ENCODE peak calls at places on chromosome 7, in seven cellular contexts. R, M, C, U, D, S and B are unnamed samples. For H3K4me1, the result is how much of the 10 kb centered on the place peaks cover.

GRCh38 chr7:91940171-91940570 is 491 bp upstream of the AKAP9 start:
- DNase-seq in R (no peak), M (no peak), C (no peak), U (peak), D (peak), S (peak), B (no peak)

GRCh38 chr7:49397750-49398149 is 375.7 kb upstream of the VWC2 start:
- DNase-seq in R (no peak), M (no peak), C (no peak), U (no peak), D (no peak), S (no peak), B (no peak)

GRCh38 chr7:232571-233455 is 40.4 kb downstream of the FAM20C start:
- DNase-seq in R (no peak), M (peak), C (no peak), U (no peak), D (no peak), S (no peak), B (peak)

GRCh38 chr7:85664341-85664740 is 477.5 kb upstream of the SEMA3D start:
- DNase-seq in R (no peak), M (no peak), C (no peak), U (no peak), D (no peak), S (no peak), B (no peak)

GRCh38 chr7:66748791-66749190 is 8.3 kb downstream of the RABGEF1 start:
- DNase-seq in R (no peak), M (no peak), C (no peak), U (peak), D (peak), S (no peak), B (peak)

GRCh38 chr7:131355917-131356777 is 28.5 kb downstream of the MKLN1 start:
- DNase-seq in R (no peak), M (no peak), C (no peak), U (peak), D (no peak), S (no peak), B (no peak)

GRCh38 chr7:74256446-74257408 is 2.5 kb upstream of the RFC2 start:
- DNase-seq in R (no peak), M (peak), C (no peak), U (peak), D (peak), S (no peak), B (no peak)

GRCh38 chr7:150927954-150928340 is 50.2 kb downstream of the KCNH2 start:
- DNase-seq in R (peak), M (peak), C (no peak), U (no peak), D (no peak), S (no peak), B (no peak)

GRCh38 chr7:39413866-39414668 is 152.1 kb upstream of the YAE1 start:
- DNase-seq in R (peak), M (peak), C (no peak), U (no peak), D (peak), S (peak), B (no peak)

GRCh38 chr7:88637795-88638194 is 121.7 kb upstream of the ZNF804B start:
- DNase-seq in R (no peak), M (no peak), C (no peak), U (no peak), D (no peak), S (no peak), B (no peak)

GRCh38 chr7:99624487-99624886 is 7.7 kb downstream of the ZSCAN25 start:
- DNase-seq in R (no peak), M (no peak), C (no peak), U (no peak), D (no peak), S (no peak), B (no peak)

GRCh38 chr7:132609906-132610520 is 33.7 kb upstream of the PLXNA4 start:
- DNase-seq in R (no peak), M (no peak), C (no peak), U (no peak), D (no peak), S (no peak), B (no peak)

GRCh38 chr7:116171094-116171493 is 39.2 kb upstream of the TES start:
- DNase-seq in R (no peak), M (no peak), C (no peak), U (no peak), D (no peak), S (no peak), B (no peak)

GRCh38 chr7:156903232-156903909 is 10.4 kb upstream of the LMBR1 start:
- DNase-seq in R (peak), M (peak), C (no peak), U (peak), D (peak), S (no peak), B (peak)

GRCh38 chr7:140230862-140231778 is 54.3 kb upstream of the KDM7A start:
- DNase-seq in R (peak), M (peak), C (peak), U (no peak), D (peak), S (peak), B (no peak)

GRCh38 chr7:16881809-16882208 is at the start of gene AGR3:
- DNase-seq in R (no peak), M (no peak), C (no peak), U (no peak), D (no peak), S (no peak), B (no peak)

GRCh38 chr7:124459101-124460052 is 306.2 kb downstream of the GPR37 start:
- DNase-seq in R (no peak), M (peak), C (no peak), U (no peak), D (no peak), S (no peak), B (no peak)

GRCh38 chr7:155228459-155228845 is 69.2 kb upstream of the INSIG1 start:
- DNase-seq in R (no peak), M (peak), C (no peak), U (no peak), D (no peak), S (no peak), B (no peak)

GRCh38 chr7:142798451-142799438 is 28.0 kb downstream of the PRSS2 start:
- DNase-seq in R (no peak), M (no peak), C (no peak), U (no peak), D (peak), S (peak), B (no peak)

GRCh38 chr7:116542618-116543017 is 17.8 kb downstream of the CAV1 start:
- DNase-seq in R (no peak), M (peak), C (no peak), U (no peak), D (no peak), S (no peak), B (no peak)

GRCh38 chr7:155002411-155003214 is at the start of gene PAXIP1:
- DNase-seq in R (no peak), M (peak), C (no peak), U (no peak), D (peak), S (peak), B (no peak)

GRCh38 chr7:28055161-28055544 is 125.4 kb downstream of the JAZF1 start:
- DNase-seq in R (no peak), M (peak), C (no peak), U (no peak), D (no peak), S (no peak), B (no peak)

GRCh38 chr7:69367785-69368184 is 230.5 kb upstream of the AUTS2 start:
- DNase-seq in R (no peak), M (no peak), C (no peak), U (no peak), D (no peak), S (no peak), B (no peak)

GRCh38 chr7:41232086-41232485 is 470.8 kb downstream of the INHBA start:
- DNase-seq in R (no peak), M (peak), C (no peak), U (no peak), D (no peak), S (no peak), B (no peak)

DNA sequence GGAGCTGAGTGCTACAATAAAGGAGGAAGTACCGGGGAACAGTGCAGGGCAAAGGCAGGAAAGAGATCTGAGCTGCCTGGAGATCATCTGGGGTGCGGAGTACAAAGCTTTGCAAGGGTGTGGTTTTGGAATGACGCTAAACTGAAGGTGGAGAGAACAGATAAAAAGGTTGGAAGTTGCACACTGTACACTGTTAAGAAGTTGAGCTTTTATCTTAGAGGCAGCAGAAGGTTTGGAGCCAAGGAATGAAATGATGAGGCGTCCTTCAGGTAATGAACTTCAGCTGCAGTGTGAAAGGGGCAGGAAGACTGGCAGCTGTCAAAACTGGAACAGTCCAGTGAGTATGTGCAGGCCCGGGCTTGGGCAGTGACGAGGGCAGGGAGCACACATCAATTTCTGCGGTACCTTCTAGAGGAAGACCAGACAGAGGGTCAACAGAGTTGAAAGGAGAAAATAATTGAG is 7.2 kb upstream of the ANKRD61 start:
- DNase-seq in R (no peak), M (no peak), C (no peak), U (no peak), D (no peak), S (no peak), B (no peak)
- TF ChIP-seq POLR2A in R (no peak), M (no peak), C (no peak), U (no peak), D (no peak), S (no peak), B (no peak)

GRCh38 chr7:21912931-21913780 is 32.5 kb downstream of the CDCA7L start:
- DNase-seq in R (no peak), M (no peak), C (no peak), U (no peak), D (no peak), S (no peak), B (no peak)

GRCh38 chr7:21911341-21911875 is 34.3 kb downstream of the CDCA7L start:
- DNase-seq in R (no peak), M (peak), C (no peak), U (no peak), D (no peak), S (no peak), B (no peak)

GRCh38 chr7:21908746-21909145 is 37.0 kb downstream of the CDCA7L start:
- DNase-seq in R (no peak), M (no peak), C (no peak), U (no peak), D (no peak), S (no peak), B (no peak)

GRCh38 chr7:21912305-21912704 is 33.4 kb downstream of the CDCA7L start:
- DNase-seq in R (no peak), M (peak), C (no peak), U (no peak), D (peak), S (no peak), B (peak)

GRCh38 chr7:21910253-21910652 is 35.4 kb downstream of the CDCA7L start:
- DNase-seq in R (no peak), M (no peak), C (no peak), U (no peak), D (peak), S (no peak), B (no peak)
- H3K27ac ChIP-seq in R (no peak), M (no peak), C (no peak), U (no peak), D (peak), S (no peak), B (no peak)

GRCh38 chr7:105773030-105773460 is 103.4 kb downstream of the ATXN7L1 start:
- DNase-seq in R (no peak), M (no peak), C (no peak), U (no peak), D (no peak), S (no peak), B (no peak)
- H3K4me1 ChIP-seq in R (half or more), M (under half), C (under half), U (under half), D (under half), S (under half), B (under half)

DNA sequence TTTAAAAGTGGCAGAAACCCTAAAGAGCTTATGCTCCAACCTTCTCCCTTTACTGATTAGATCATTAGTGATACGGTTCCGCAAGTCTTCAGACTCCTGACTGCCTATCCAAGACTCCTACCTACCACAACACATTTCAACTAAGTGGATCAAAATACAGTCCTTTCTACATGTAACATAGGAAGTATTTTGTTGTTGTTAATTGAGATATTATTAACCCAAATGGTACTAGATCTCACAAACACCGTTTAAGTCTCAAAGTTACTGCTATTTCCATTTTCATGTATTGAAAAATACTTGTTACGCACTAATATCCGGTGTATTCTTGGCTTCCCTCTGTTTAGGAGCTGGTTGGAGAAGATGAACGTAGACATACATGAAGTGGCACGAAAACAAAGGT is 1.1 kb downstream of the FAM237B start:
- DNase-seq in R (no peak), M (no peak), C (no peak), U (no peak), D (no peak), S (no peak), B (no peak)
- TF ChIP-seq POLR2A in R (no peak), M (no peak), C (no peak), U (no peak), D (no peak), S (no peak), B (no peak)

GRCh38 chr7:4017081-4017480 is 665.0 kb upstream of the FOXK1 start:
- DNase-seq in R (no peak), M (no peak), C (no peak), U (no peak), D (no peak), S (no peak), B (no peak)
- H3K27ac ChIP-seq in R (no peak), M (no peak), C (no peak), U (no peak), D (no peak), S (no peak), B (no peak)

GRCh38 chr7:47380325-47381131 is 201.4 kb downstream of the TNS3 start:
- DNase-seq in R (no peak), M (peak), C (no peak), U (no peak), D (no peak), S (peak), B (no peak)
- H3K4me1 ChIP-seq in R (under half), M (under half), C (under half), U (under half), D (under half), S (under half), B (under half)

DNA sequence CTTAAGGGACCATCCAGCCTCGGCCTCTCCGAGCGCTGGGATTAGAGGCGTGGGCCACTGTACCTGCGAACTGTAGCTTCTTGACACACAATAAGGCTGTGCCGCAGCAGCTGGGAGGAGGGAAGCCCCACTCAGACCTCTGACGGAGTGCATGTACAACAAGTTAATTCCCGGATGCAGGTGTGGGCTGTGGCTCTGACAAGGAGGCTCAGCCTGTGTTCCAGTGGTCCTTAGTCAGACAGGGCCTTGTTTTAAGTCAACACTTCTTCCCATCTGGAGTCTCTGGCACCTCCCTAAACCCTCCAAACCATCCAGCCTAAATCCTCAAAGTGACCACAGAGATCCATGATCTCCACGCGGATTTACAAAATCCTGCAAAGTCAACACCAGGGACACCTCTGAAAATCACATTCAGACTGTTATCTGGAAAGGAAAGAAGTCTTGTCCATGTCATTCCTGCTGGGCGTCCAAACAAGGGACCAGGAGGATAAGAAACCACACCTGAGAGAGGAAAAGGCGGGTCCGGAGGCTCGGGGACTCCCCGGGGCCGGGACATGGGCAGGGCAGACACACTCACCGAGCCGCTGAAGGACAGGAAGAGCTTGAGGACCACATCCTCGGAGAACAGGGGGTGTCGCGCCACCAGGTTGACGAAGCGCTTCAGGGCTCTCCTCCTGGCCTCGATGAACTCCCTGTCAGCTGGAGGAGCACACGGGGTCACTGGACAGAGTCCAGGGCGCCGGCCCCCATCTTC is 29.4 kb downstream of the NUDT1 start:
- DNase-seq in R (no peak), M (no peak), C (no peak), U (no peak), D (no peak), S (no peak), B (no peak)
- TF ChIP-seq POLR2A in R (no peak), M (no peak), C (no peak), U (no peak), D (no peak), S (no peak), B (no peak)

DNA sequence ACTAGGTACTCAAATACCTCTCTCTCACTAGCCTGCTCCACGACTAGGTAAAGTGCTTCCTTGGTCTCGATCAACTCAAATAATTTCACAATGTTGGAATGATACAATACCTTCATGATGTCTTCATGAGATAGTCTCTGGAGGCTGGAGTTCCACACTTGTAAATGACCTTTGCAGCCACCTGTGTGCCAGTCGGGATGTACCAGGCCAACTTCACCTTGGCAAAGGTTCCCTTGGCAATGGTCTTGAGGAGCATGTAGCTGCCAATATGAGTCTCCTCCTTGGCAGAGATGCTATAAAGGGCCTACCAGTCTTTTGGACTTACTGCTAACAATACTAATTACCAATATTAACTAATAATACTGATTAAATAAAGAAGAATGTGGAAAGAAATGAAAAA is 42.5 kb upstream of the EEPD1 start:
- DNase-seq in R (no peak), M (no peak), C (no peak), U (no peak), D (no peak), S (no peak), B (no peak)
- H3K27ac ChIP-seq in R (no peak), M (no peak), C (no peak), U (no peak), D (no peak), S (no peak), B (no peak)

GRCh38 chr7:43552122-43552521 is 30.8 kb upstream of the STK17A start:
- DNase-seq in R (no peak), M (no peak), C (no peak), U (no peak), D (no peak), S (no peak), B (no peak)
- H3K4me1 ChIP-seq in R (under half), M (under half), C (under half), U (under half), D (under half), S (under half), B (under half)